ENCODE peak calls at places on chromosomes 12 and 14, in ten cellular contexts. One of them, this sample, is unnamed.

GRCh38 chr14:53306926-53307325 is 153.8 kb upstream of the DDHD1 start:
- DNase-seq in GM04503: no peak
- DNase-seq in dorsolateral prefrontal cortex: peak
- DNase-seq in LoVo: no peak
- DNase-seq in NCI-H1092: no peak
- DNase-seq in choroid plexus epithelial cell: peak
- DNase-seq in activated T-helper 1 cell treated with anti-CD3 and anti-CD28 coated beads, Interleukin-2, amount 50 U/mL, for 16 hours: no peak
- DNase-seq in ovary: no peak
- DNase-seq in amniotic stem cell: no peak
- DNase-seq in pancreas: no peak
- DNase-seq in this sample: no peak

GRCh38 chr14:91084516-91084915 is 24.1 kb upstream of the RPS6KA5 start:
- DNase-seq in pancreas: no peak
- DNase-seq in amniotic stem cell: no peak
- DNase-seq in ovary: no peak
- DNase-seq in GM04503: no peak
- DNase-seq in dorsolateral prefrontal cortex: no peak
- DNase-seq in NCI-H1092: no peak
- DNase-seq in LoVo: no peak
- DNase-seq in activated T-helper 1 cell treated with anti-CD3 and anti-CD28 coated beads, Interleukin-2, amount 50 U/mL, for 16 hours: no peak
- DNase-seq in choroid plexus epithelial cell: no peak
- DNase-seq in this sample: no peak

GRCh38 chr12:62813031-62813829 is 121.7 kb downstream of the PPM1H start:
- DNase-seq in GM04503: no peak
- DNase-seq in activated T-helper 1 cell treated with anti-CD3 and anti-CD28 coated beads, Interleukin-2, amount 50 U/mL, for 16 hours: no peak
- DNase-seq in dorsolateral prefrontal cortex: peak
- DNase-seq in NCI-H1092: no peak
- DNase-seq in pancreas: peak
- DNase-seq in ovary: peak
- DNase-seq in amniotic stem cell: peak
- DNase-seq in LoVo: peak
- DNase-seq in choroid plexus epithelial cell: peak
- DNase-seq in this sample: peak

GRCh38 chr12:83710851-83711250 is 1024.1 kb downstream of the TMTC2 start:
- DNase-seq in GM04503: no peak
- DNase-seq in ovary: no peak
- DNase-seq in LoVo: no peak
- DNase-seq in dorsolateral prefrontal cortex: no peak
- DNase-seq in pancreas: no peak
- DNase-seq in NCI-H1092: no peak
- DNase-seq in choroid plexus epithelial cell: no peak
- DNase-seq in amniotic stem cell: no peak
- DNase-seq in activated T-helper 1 cell treated with anti-CD3 and anti-CD28 coated beads, Interleukin-2, amount 50 U/mL, for 16 hours: no peak
- DNase-seq in this sample: no peak

GRCh38 chr14:78790262-78790661 is 620.1 kb downstream of the NRXN3 start:
- DNase-seq in pancreas: no peak
- DNase-seq in NCI-H1092: no peak
- DNase-seq in LoVo: no peak
- DNase-seq in ovary: no peak
- DNase-seq in GM04503: no peak
- DNase-seq in choroid plexus epithelial cell: peak
- DNase-seq in amniotic stem cell: no peak
- DNase-seq in dorsolateral prefrontal cortex: no peak
- DNase-seq in activated T-helper 1 cell treated with anti-CD3 and anti-CD28 coated beads, Interleukin-2, amount 50 U/mL, for 16 hours: no peak
- DNase-seq in this sample: no peak

GRCh38 chr14:85572021-85572420 is 42.1 kb downstream of the FLRT2 start:
- DNase-seq in choroid plexus epithelial cell: no peak
- DNase-seq in ovary: no peak
- DNase-seq in amniotic stem cell: no peak
- DNase-seq in pancreas: no peak
- DNase-seq in NCI-H1092: no peak
- DNase-seq in LoVo: no peak
- DNase-seq in GM04503: no peak
- DNase-seq in activated T-helper 1 cell treated with anti-CD3 and anti-CD28 coated beads, Interleukin-2, amount 50 U/mL, for 16 hours: no peak
- DNase-seq in dorsolateral prefrontal cortex: no peak
- DNase-seq in this sample: no peak

GRCh38 chr12:110583137-110584059 is at the start of gene PPTC7:
- DNase-seq in NCI-H1092: peak
- DNase-seq in activated T-helper 1 cell treated with anti-CD3 and anti-CD28 coated beads, Interleukin-2, amount 50 U/mL, for 16 hours: peak
- DNase-seq in dorsolateral prefrontal cortex: peak
- DNase-seq in GM04503: no peak
- DNase-seq in ovary: peak
- DNase-seq in LoVo: peak
- DNase-seq in pancreas: peak
- DNase-seq in choroid plexus epithelial cell: peak
- DNase-seq in amniotic stem cell: peak
- DNase-seq in this sample: peak

GRCh38 chr12:31588976-31589375 is 2.0 kb downstream of the DENND5B start:
- DNase-seq in NCI-H1092: no peak
- DNase-seq in amniotic stem cell: no peak
- DNase-seq in ovary: no peak
- DNase-seq in pancreas: no peak
- DNase-seq in choroid plexus epithelial cell: no peak
- DNase-seq in LoVo: no peak
- DNase-seq in dorsolateral prefrontal cortex: no peak
- DNase-seq in activated T-helper 1 cell treated with anti-CD3 and anti-CD28 coated beads, Interleukin-2, amount 50 U/mL, for 16 hours: no peak
- DNase-seq in GM04503: no peak
- DNase-seq in this sample: no peak

GRCh38 chr12:87816186-87816585 is 213.0 kb downstream of the C12orf50 start:
- DNase-seq in ovary: no peak
- DNase-seq in GM04503: no peak
- DNase-seq in pancreas: no peak
- DNase-seq in amniotic stem cell: no peak
- DNase-seq in dorsolateral prefrontal cortex: no peak
- DNase-seq in NCI-H1092: no peak
- DNase-seq in LoVo: no peak
- DNase-seq in choroid plexus epithelial cell: peak
- DNase-seq in activated T-helper 1 cell treated with anti-CD3 and anti-CD28 coated beads, Interleukin-2, amount 50 U/mL, for 16 hours: no peak
- DNase-seq in this sample: no peak

GRCh38 chr12:110222433-110222832 is 58.6 kb upstream of the ATP2A2 start:
- DNase-seq in NCI-H1092: no peak
- DNase-seq in GM04503: no peak
- DNase-seq in LoVo: no peak
- DNase-seq in pancreas: no peak
- DNase-seq in choroid plexus epithelial cell: no peak
- DNase-seq in activated T-helper 1 cell treated with anti-CD3 and anti-CD28 coated beads, Interleukin-2, amount 50 U/mL, for 16 hours: no peak
- DNase-seq in dorsolateral prefrontal cortex: no peak
- DNase-seq in amniotic stem cell: no peak
- DNase-seq in ovary: no peak
- DNase-seq in this sample: no peak

GRCh38 chr12:79591988-79592387 is 98.8 kb downstream of the PAWR start:
- DNase-seq in choroid plexus epithelial cell: no peak
- DNase-seq in dorsolateral prefrontal cortex: no peak
- DNase-seq in pancreas: no peak
- DNase-seq in activated T-helper 1 cell treated with anti-CD3 and anti-CD28 coated beads, Interleukin-2, amount 50 U/mL, for 16 hours: no peak
- DNase-seq in ovary: no peak
- DNase-seq in GM04503: no peak
- DNase-seq in NCI-H1092: no peak
- DNase-seq in amniotic stem cell: no peak
- DNase-seq in LoVo: no peak
- DNase-seq in this sample: no peak

GRCh38 chr12:127809236-127809635 is 457.7 kb upstream of the TMEM132C start:
- DNase-seq in choroid plexus epithelial cell: peak
- DNase-seq in amniotic stem cell: peak
- DNase-seq in pancreas: peak
- DNase-seq in NCI-H1092: no peak
- DNase-seq in dorsolateral prefrontal cortex: no peak
- DNase-seq in LoVo: peak
- DNase-seq in ovary: no peak
- DNase-seq in GM04503: peak
- DNase-seq in activated T-helper 1 cell treated with anti-CD3 and anti-CD28 coated beads, Interleukin-2, amount 50 U/mL, for 16 hours: no peak
- DNase-seq in this sample: no peak

GRCh38 chr14:96445844-96446710 is 54.1 kb downstream of the AK7 start:
- DNase-seq in GM04503: no peak
- DNase-seq in activated T-helper 1 cell treated with anti-CD3 and anti-CD28 coated beads, Interleukin-2, amount 50 U/mL, for 16 hours: no peak
- DNase-seq in LoVo: no peak
- DNase-seq in amniotic stem cell: no peak
- DNase-seq in ovary: no peak
- DNase-seq in dorsolateral prefrontal cortex: no peak
- DNase-seq in NCI-H1092: no peak
- DNase-seq in choroid plexus epithelial cell: no peak
- DNase-seq in pancreas: peak
- DNase-seq in this sample: no peak

GRCh38 chr14:91371990-91372375 is 45.6 kb downstream of the CCDC88C start:
- DNase-seq in dorsolateral prefrontal cortex: no peak
- DNase-seq in LoVo: no peak
- DNase-seq in activated T-helper 1 cell treated with anti-CD3 and anti-CD28 coated beads, Interleukin-2, amount 50 U/mL, for 16 hours: no peak
- DNase-seq in ovary: no peak
- DNase-seq in pancreas: no peak
- DNase-seq in amniotic stem cell: no peak
- DNase-seq in choroid plexus epithelial cell: no peak
- DNase-seq in NCI-H1092: no peak
- DNase-seq in GM04503: no peak
- DNase-seq in this sample: no peak

GRCh38 chr12:6612247-6612646 is 5.1 kb upstream of the CHD4 start:
- DNase-seq in dorsolateral prefrontal cortex: no peak
- DNase-seq in choroid plexus epithelial cell: no peak
- DNase-seq in pancreas: no peak
- DNase-seq in amniotic stem cell: no peak
- DNase-seq in LoVo: no peak
- DNase-seq in activated T-helper 1 cell treated with anti-CD3 and anti-CD28 coated beads, Interleukin-2, amount 50 U/mL, for 16 hours: no peak
- DNase-seq in NCI-H1092: no peak
- DNase-seq in ovary: no peak
- DNase-seq in GM04503: no peak
- DNase-seq in this sample: no peak

GRCh38 chr14:72594099-72594901 is 299.6 kb downstream of the DPF3 start:
- DNase-seq in pancreas: no peak
- DNase-seq in GM04503: no peak
- DNase-seq in LoVo: no peak
- DNase-seq in activated T-helper 1 cell treated with anti-CD3 and anti-CD28 coated beads, Interleukin-2, amount 50 U/mL, for 16 hours: no peak
- DNase-seq in ovary: no peak
- DNase-seq in dorsolateral prefrontal cortex: no peak
- DNase-seq in NCI-H1092: no peak
- DNase-seq in choroid plexus epithelial cell: no peak
- DNase-seq in amniotic stem cell: no peak
- DNase-seq in this sample: no peak

GRCh38 chr12:88993655-88994054 is 358.6 kb downstream of the DUSP6 start:
- DNase-seq in dorsolateral prefrontal cortex: no peak
- DNase-seq in ovary: no peak
- DNase-seq in amniotic stem cell: peak
- DNase-seq in GM04503: peak
- DNase-seq in choroid plexus epithelial cell: peak
- DNase-seq in NCI-H1092: peak
- DNase-seq in activated T-helper 1 cell treated with anti-CD3 and anti-CD28 coated beads, Interleukin-2, amount 50 U/mL, for 16 hours: no peak
- DNase-seq in LoVo: peak
- DNase-seq in pancreas: no peak
- DNase-seq in this sample: peak

GRCh38 chr12:48894271-48894670 is 28.6 kb upstream of the RND1 start:
- DNase-seq in choroid plexus epithelial cell: no peak
- DNase-seq in NCI-H1092: no peak
- DNase-seq in LoVo: no peak
- DNase-seq in activated T-helper 1 cell treated with anti-CD3 and anti-CD28 coated beads, Interleukin-2, amount 50 U/mL, for 16 hours: no peak
- DNase-seq in GM04503: no peak
- DNase-seq in pancreas: no peak
- DNase-seq in ovary: no peak
- DNase-seq in dorsolateral prefrontal cortex: no peak
- DNase-seq in amniotic stem cell: no peak
- DNase-seq in this sample: no peak

GRCh38 chr14:96861568-96862310 is 64.6 kb downstream of the VRK1 start:
- DNase-seq in GM04503: no peak
- DNase-seq in amniotic stem cell: no peak
- DNase-seq in NCI-H1092: no peak
- DNase-seq in dorsolateral prefrontal cortex: no peak
- DNase-seq in pancreas: no peak
- DNase-seq in choroid plexus epithelial cell: no peak
- DNase-seq in LoVo: no peak
- DNase-seq in activated T-helper 1 cell treated with anti-CD3 and anti-CD28 coated beads, Interleukin-2, amount 50 U/mL, for 16 hours: no peak
- DNase-seq in ovary: no peak
- DNase-seq in this sample: no peak

GRCh38 chr12:63846249-63846967 is 1.9 kb downstream of the SRGAP1 start:
- DNase-seq in dorsolateral prefrontal cortex: no peak
- DNase-seq in ovary: no peak
- DNase-seq in NCI-H1092: no peak
- DNase-seq in LoVo: no peak
- DNase-seq in pancreas: no peak
- DNase-seq in GM04503: no peak
- DNase-seq in choroid plexus epithelial cell: no peak
- DNase-seq in activated T-helper 1 cell treated with anti-CD3 and anti-CD28 coated beads, Interleukin-2, amount 50 U/mL, for 16 hours: no peak
- DNase-seq in amniotic stem cell: no peak
- DNase-seq in this sample: no peak

GRCh38 chr12:117080707-117081141 is 18.5 kb downstream of the TESC start:
- DNase-seq in amniotic stem cell: no peak
- DNase-seq in ovary: no peak
- DNase-seq in dorsolateral prefrontal cortex: no peak
- DNase-seq in GM04503: no peak
- DNase-seq in choroid plexus epithelial cell: no peak
- DNase-seq in LoVo: no peak
- DNase-seq in activated T-helper 1 cell treated with anti-CD3 and anti-CD28 coated beads, Interleukin-2, amount 50 U/mL, for 16 hours: no peak
- DNase-seq in NCI-H1092: no peak
- DNase-seq in pancreas: no peak
- DNase-seq in this sample: no peak

GRCh38 chr12:58818546-58818945 is 101.8 kb downstream of the LRIG3 start:
- DNase-seq in pancreas: no peak
- DNase-seq in LoVo: no peak
- DNase-seq in choroid plexus epithelial cell: peak
- DNase-seq in GM04503: no peak
- DNase-seq in activated T-helper 1 cell treated with anti-CD3 and anti-CD28 coated beads, Interleukin-2, amount 50 U/mL, for 16 hours: no peak
- DNase-seq in amniotic stem cell: no peak
- DNase-seq in NCI-H1092: no peak
- DNase-seq in dorsolateral prefrontal cortex: no peak
- DNase-seq in ovary: no peak
- DNase-seq in this sample: no peak

GRCh38 chr12:89225808-89226368 is 126.4 kb downstream of the DUSP6 start:
- DNase-seq in choroid plexus epithelial cell: peak
- DNase-seq in GM04503: peak
- DNase-seq in LoVo: peak
- DNase-seq in ovary: no peak
- DNase-seq in amniotic stem cell: no peak
- DNase-seq in NCI-H1092: no peak
- DNase-seq in activated T-helper 1 cell treated with anti-CD3 and anti-CD28 coated beads, Interleukin-2, amount 50 U/mL, for 16 hours: no peak
- DNase-seq in dorsolateral prefrontal cortex: no peak
- DNase-seq in pancreas: peak
- DNase-seq in this sample: peak

GRCh38 chr12:103880299-103881142 is 39.5 kb upstream of the NT5DC3 start:
- DNase-seq in activated T-helper 1 cell treated with anti-CD3 and anti-CD28 coated beads, Interleukin-2, amount 50 U/mL, for 16 hours: no peak
- DNase-seq in ovary: no peak
- DNase-seq in choroid plexus epithelial cell: peak
- DNase-seq in amniotic stem cell: no peak
- DNase-seq in pancreas: no peak
- DNase-seq in LoVo: no peak
- DNase-seq in NCI-H1092: peak
- DNase-seq in dorsolateral prefrontal cortex: no peak
- DNase-seq in GM04503: no peak
- DNase-seq in this sample: no peak

GRCh38 chr12:116975779-116976393 is 65.1 kb downstream of the FBXW8 start:
- DNase-seq in dorsolateral prefrontal cortex: no peak
- DNase-seq in activated T-helper 1 cell treated with anti-CD3 and anti-CD28 coated beads, Interleukin-2, amount 50 U/mL, for 16 hours: no peak
- DNase-seq in GM04503: no peak
- DNase-seq in LoVo: no peak
- DNase-seq in NCI-H1092: no peak
- DNase-seq in pancreas: no peak
- DNase-seq in ovary: no peak
- DNase-seq in amniotic stem cell: no peak
- DNase-seq in choroid plexus epithelial cell: peak
- DNase-seq in this sample: no peak

GRCh38 chr14:56752428-56752827 is 57.9 kb downstream of the OTX2 start:
- DNase-seq in pancreas: no peak
- DNase-seq in choroid plexus epithelial cell: no peak
- DNase-seq in ovary: no peak
- DNase-seq in NCI-H1092: no peak
- DNase-seq in GM04503: no peak
- DNase-seq in amniotic stem cell: no peak
- DNase-seq in LoVo: no peak
- DNase-seq in dorsolateral prefrontal cortex: no peak
- DNase-seq in activated T-helper 1 cell treated with anti-CD3 and anti-CD28 coated beads, Interleukin-2, amount 50 U/mL, for 16 hours: no peak
- DNase-seq in this sample: no peak

GRCh38 chr12:76083761-76084276 is 666 bp downstream of the NAP1L1 start:
- DNase-seq in choroid plexus epithelial cell: peak
- DNase-seq in activated T-helper 1 cell treated with anti-CD3 and anti-CD28 coated beads, Interleukin-2, amount 50 U/mL, for 16 hours: peak
- DNase-seq in pancreas: peak
- DNase-seq in ovary: peak
- DNase-seq in LoVo: peak
- DNase-seq in NCI-H1092: peak
- DNase-seq in dorsolateral prefrontal cortex: peak
- DNase-seq in GM04503: peak
- DNase-seq in amniotic stem cell: peak
- DNase-seq in this sample: no peak

GRCh38 chr12:94560416-94561221 is 89.7 kb downstream of the TMCC3 start:
- DNase-seq in NCI-H1092: no peak
- DNase-seq in amniotic stem cell: no peak
- DNase-seq in LoVo: peak
- DNase-seq in GM04503: no peak
- DNase-seq in dorsolateral prefrontal cortex: peak
- DNase-seq in pancreas: no peak
- DNase-seq in ovary: peak
- DNase-seq in activated T-helper 1 cell treated with anti-CD3 and anti-CD28 coated beads, Interleukin-2, amount 50 U/mL, for 16 hours: no peak
- DNase-seq in choroid plexus epithelial cell: peak
- DNase-seq in this sample: peak